ENCODE peak calls at places on chromosomes 11 and 22, in ten cellular contexts. E, N, R, Y, L, B, M, O, A and C are unnamed samples.

GRCh38 chr22:36467042-36467810 is 14.2 kb downstream of the TXN2 start:
- DNase-seq in O (no peak), N (no peak), R (no peak), L (no peak), A (no peak), Y (peak; percentile 47), B (no peak), E (no peak), M (no peak), C (no peak)

GRCh38 chr11:128593281-128593680 is 5.9 kb upstream of the ETS1 start:
- DNase-seq in M (no peak), B (no peak), A (no peak), Y (no peak), N (no peak), R (no peak), L (no peak), O (peak; percentile 36), E (no peak), C (no peak)

GRCh38 chr22:21917206-21917958 is 35.3 kb downstream of the PPM1F start:
- DNase-seq in Y (peak; percentile 84), R (peak; percentile 40), L (no peak), N (no peak), B (no peak), E (no peak), M (no peak), O (peak; percentile 41), A (no peak), C (no peak)

GRCh38 chr11:122100222-122101080 is 15.6 kb downstream of the BLID start:
- DNase-seq in B (no peak), M (no peak), Y (peak; percentile 39), E (no peak), O (peak; percentile 54), N (no peak), A (peak; percentile 36), L (no peak), R (peak; percentile 50), C (peak; percentile 78)

GRCh38 chr11:79366218-79366617 is 74.6 kb downstream of the TENM4 start:
- DNase-seq in L (no peak), Y (no peak), N (no peak), E (no peak), B (no peak), O (no peak), R (no peak), A (no peak), M (no peak), C (peak; percentile 40)

GRCh38 chr22:37062366-37062655 is 10.8 kb downstream of the KCTD17 start:
- DNase-seq in A (no peak), L (no peak), O (no peak), N (no peak), R (no peak), M (no peak), B (no peak), Y (no peak), E (no peak), C (no peak)

GRCh38 chr11:117696489-117696888 is 100.5 kb downstream of the DSCAML1 start:
- DNase-seq in R (no peak), E (no peak), O (no peak), B (no peak), M (no peak), L (no peak), Y (no peak), A (no peak), N (no peak), C (no peak)

GRCh38 chr22:42688241-42688913 is 32.3 kb downstream of the A4GALT start:
- DNase-seq in A (peak; percentile 95), B (no peak), L (no peak), M (peak; percentile 89), Y (peak; percentile 86), N (no peak), R (peak; percentile 78), O (peak; percentile 48), E (no peak), C (peak; percentile 99)

GRCh38 chr11:35765211-35765610 is 102.6 kb downstream of the TRIM44 start:
- DNase-seq in N (no peak), B (no peak), A (no peak), L (no peak), M (no peak), O (no peak), Y (no peak), R (no peak), E (no peak), C (no peak)

GRCh38 chr11:122215244-122215992 is 99.4 kb upstream of the BLID start:
- DNase-seq in Y (peak; percentile 71), B (no peak), N (peak; percentile 64), R (peak; percentile 80), E (peak; percentile 5), O (peak; percentile 82), A (peak; percentile 40), M (peak; percentile 99), L (peak; percentile 60), C (peak; percentile 66)

GRCh38 chr11:18236664-18237356 is at the start of gene SAA4:
- DNase-seq in L (no peak), R (no peak), B (no peak), O (no peak), A (no peak), Y (no peak), N (no peak), E (no peak), M (no peak), C (no peak)

GRCh38 chr22:22180738-22181514 is 63.7 kb upstream of the VPREB1 start:
- DNase-seq in B (no peak), E (no peak), N (no peak), M (no peak), O (no peak), Y (no peak), R (no peak), L (no peak), A (no peak), C (no peak)

GRCh38 chr11:578276-579035 is 2.2 kb downstream of the PHRF1 start:
- DNase-seq in Y (no peak), R (no peak), E (no peak), M (no peak), L (no peak), O (no peak), B (no peak), N (no peak), A (no peak), C (no peak)

GRCh38 chr11:575324-575995 is 810 bp upstream of the PHRF1 start:
- DNase-seq in A (no peak), L (no peak), B (no peak), M (no peak), E (no peak), R (peak; percentile 44), O (peak; percentile 74), Y (no peak), N (no peak), C (peak; percentile 70)

GRCh38 chr11:576791-577610 is 731 bp downstream of the PHRF1 start:
- DNase-seq in N (no peak), L (no peak), E (no peak), R (no peak), O (no peak), M (no peak), B (no peak), Y (peak; percentile 21), A (no peak), C (no peak)

GRCh38 chr11:575996-576756 is at the start of gene PHRF1:
- DNase-seq in L (peak; percentile 100), O (peak; percentile 95), N (peak; percentile 100), B (peak; percentile 74), Y (peak; percentile 99), A (peak; percentile 94), E (peak; percentile 96), M (peak; percentile 79), R (peak; percentile 97), C (peak; percentile 91)

GRCh38 chr11:577611-577894 is 1.3 kb downstream of the PHRF1 start:
- DNase-seq in B (no peak), M (no peak), Y (no peak), O (no peak), L (no peak), N (no peak), R (no peak), A (no peak), E (no peak), C (no peak)
- TF ChIP-seq CTCF in B (no peak), M (no peak), Y (no peak), O (no peak), L (no peak), N (no peak), R (no peak), A (no peak), E (no peak), C (no peak)

GRCh38 chr11:61098778-61099177 is 3.5 kb upstream of the CD5 start:
- DNase-seq in E (no peak), A (no peak), M (no peak), L (no peak), Y (no peak), R (no peak), O (no peak), N (no peak), B (no peak), C (no peak)
- TF ChIP-seq CTCF in E (no peak), A (no peak), M (no peak), L (no peak), Y (no peak), R (no peak), O (no peak), N (no peak), B (no peak), C (no peak)

DNA sequence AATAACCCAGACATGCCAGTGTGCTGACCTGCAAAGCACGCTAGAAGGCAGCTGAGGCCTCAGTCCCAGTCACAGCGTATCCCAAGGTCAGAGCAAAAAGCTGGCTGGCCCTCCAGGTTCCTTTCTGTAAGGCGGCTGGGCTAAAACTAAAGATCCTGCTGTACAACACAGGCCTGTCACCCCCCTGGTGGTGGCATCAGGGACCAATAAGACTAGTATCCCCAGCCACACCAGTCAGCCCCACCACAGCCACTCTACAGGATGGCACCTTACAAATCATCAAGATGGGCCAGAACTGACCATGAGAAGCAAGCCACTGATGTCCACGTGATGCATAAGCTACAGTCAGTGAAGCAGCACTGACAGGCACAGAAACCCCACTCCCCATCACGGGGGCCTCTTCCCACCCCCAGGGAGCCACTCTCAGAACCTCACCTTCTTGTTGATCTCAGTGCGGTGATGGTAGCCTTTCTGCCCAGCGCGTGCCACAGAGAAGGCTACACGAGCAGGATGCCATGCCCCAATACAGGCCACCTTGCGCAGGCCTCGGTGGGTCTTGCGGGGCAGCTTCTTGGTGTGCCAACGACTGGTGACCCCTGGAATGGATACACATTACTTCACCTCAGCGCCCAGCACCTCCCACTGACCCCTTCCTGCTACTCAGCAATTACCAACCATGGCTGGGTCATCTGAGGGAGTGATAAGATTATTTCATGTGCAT is 5.0 kb downstream of the RPL3 start:
- DNase-seq in L (no peak), O (no peak), B (no peak), M (no peak), Y (peak; percentile 60), E (no peak), A (no peak), R (no peak), N (no peak), C (no peak)
- TF ChIP-seq CTCF in L (no peak), O (no peak), B (no peak), M (peak; percentile 9), Y (peak; percentile 36), E (no peak), A (no peak), R (no peak), N (no peak), C (no peak)

DNA sequence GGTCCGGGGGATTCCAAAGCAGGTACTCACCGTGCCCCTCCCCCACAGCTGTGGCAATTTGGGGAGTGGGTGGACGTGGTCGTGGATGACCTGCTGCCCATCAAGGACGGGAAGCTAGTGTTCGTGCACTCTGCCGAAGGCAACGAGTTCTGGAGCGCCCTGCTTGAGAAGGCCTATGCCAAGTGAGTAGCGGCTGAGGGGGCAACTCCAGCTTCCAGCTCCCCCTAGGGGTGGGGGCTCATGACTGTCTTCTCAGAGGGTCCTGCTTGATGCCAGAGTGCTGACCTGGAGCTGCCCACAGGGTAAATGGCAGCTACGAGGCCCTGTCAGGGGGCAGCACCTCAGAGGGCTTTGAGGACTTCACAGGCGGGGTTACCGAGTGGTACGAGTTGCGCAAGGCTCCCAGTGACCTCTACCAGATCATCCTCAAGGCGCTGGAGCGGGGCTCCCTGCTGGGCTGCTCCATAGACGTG is 4.2 kb downstream of the CAPN1 start:
- DNase-seq in M (no peak), A (no peak), L (no peak), E (no peak), R (no peak), N (no peak), O (peak; percentile 55), B (no peak), Y (no peak), C (no peak)
- TF ChIP-seq CTCF in M (no peak), A (no peak), L (no peak), E (no peak), R (no peak), N (no peak), O (no peak), B (no peak), Y (no peak), C (peak; percentile 20)